ENCODE peak calls at places on chromosomes 5 and 9, in six cellular contexts. L, F, G, D, P and X are unnamed samples.

GRCh38 chr5:1523793-1524480 is at the start of gene LPCAT1:
- DNase-seq in F (peak), P (peak), G (peak), L (peak), D (peak), X (peak)

GRCh38 chr5:189976-190365 is 1.3 kb upstream of the LRRC14B start:
- DNase-seq in L (no peak), D (no peak), F (no peak), P (no peak), G (no peak), X (no peak)

GRCh38 chr9:1869843-1870242 is 145.3 kb upstream of the SMARCA2 start:
- DNase-seq in P (no peak), D (peak), F (no peak), G (peak), L (no peak), X (no peak)

GRCh38 chr5:35294976-35295375 is 64.7 kb upstream of the PRLR start:
- DNase-seq in G (no peak), D (no peak), F (no peak), P (no peak), L (no peak), X (no peak)

GRCh38 chr5:135024956-135025729 is 8.9 kb downstream of the PITX1 start:
- DNase-seq in L (peak), F (no peak), D (no peak), G (no peak), P (no peak), X (no peak)

GRCh38 chr9:124145903-124146575 is 111.7 kb upstream of the NEK6 start:
- DNase-seq in G (no peak), D (no peak), F (no peak), P (no peak), L (no peak), X (no peak)

GRCh38 chr9:97406620-97407177 is 5.2 kb upstream of the TDRD7 start:
- DNase-seq in L (no peak), F (no peak), P (no peak), D (no peak), G (peak), X (no peak)

GRCh38 chr5:91690921-91691320 is 307.8 kb upstream of the ARRDC3 start:
- DNase-seq in F (no peak), P (no peak), G (no peak), L (no peak), D (no peak), X (no peak)

GRCh38 chr9:92969516-92970466 is 22.5 kb downstream of the FGD3 start:
- DNase-seq in D (peak), F (no peak), P (no peak), G (no peak), L (no peak), X (no peak)

GRCh38 chr9:121463026-121463827 is 36.4 kb downstream of the GGTA1 start:
- DNase-seq in F (peak), L (no peak), D (peak), P (no peak), G (peak), X (no peak)

GRCh38 chr5:156815988-156816599 is 34.0 kb upstream of the PPP1R2B start:
- DNase-seq in L (no peak), G (peak), D (peak), F (peak), P (no peak), X (no peak)

GRCh38 chr9:72675586-72675985 is 154.2 kb downstream of the TMC1 start:
- DNase-seq in D (peak), G (no peak), L (no peak), F (no peak), P (no peak), X (no peak)

GRCh38 chr5:56763711-56764466 is 51.5 kb upstream of the MAP3K1 start:
- DNase-seq in G (no peak), P (no peak), L (peak), D (peak), F (peak), X (no peak)

GRCh38 chr9:93120846-93121315 is 13.2 kb downstream of the NINJ1 start:
- DNase-seq in P (no peak), F (no peak), L (peak), D (no peak), G (no peak), X (peak)

GRCh38 chr5:179238628-179238970 is 106.7 kb downstream of the ADAMTS2 start:
- DNase-seq in L (no peak), G (no peak), F (no peak), D (no peak), P (no peak), X (no peak)

GRCh38 chr5:158277276-158277675 is 418.3 kb upstream of the CLINT1 start:
- DNase-seq in G (no peak), P (no peak), D (no peak), L (no peak), F (no peak), X (no peak)

GRCh38 chr9:71333311-71333710 is 211.9 kb upstream of the TRPM3 start:
- DNase-seq in D (no peak), G (no peak), L (no peak), F (no peak), P (no peak), X (no peak)

GRCh38 chr5:139391570-139392323 is 2.0 kb upstream of the MZB1 start:
- DNase-seq in P (no peak), F (peak), D (peak), G (no peak), L (no peak), X (peak)

GRCh38 chr5:136006767-136007251 is 22.0 kb upstream of the TGFBI start:
- DNase-seq in L (no peak), F (peak), P (no peak), D (peak), G (no peak), X (no peak)

GRCh38 chr9:104872959-104873850 is 54.8 kb downstream of the ABCA1 start:
- DNase-seq in P (no peak), G (no peak), D (peak), L (no peak), F (peak), X (no peak)

GRCh38 chr9:131733601-131734061 is 6.2 kb downstream of the RAPGEF1 start:
- DNase-seq in D (peak), P (no peak), F (peak), G (peak), L (peak), X (no peak)

GRCh38 chr5:34709861-34710673 is 53.9 kb downstream of the RAI14 start:
- DNase-seq in G (no peak), L (no peak), F (peak), P (no peak), D (peak), X (no peak)

GRCh38 chr5:123538670-123539459 is 26.9 kb downstream of the CSNK1G3 start:
- DNase-seq in P (no peak), L (no peak), D (peak), G (peak), F (no peak), X (no peak)

GRCh38 chr9:3040761-3041160 is 196.9 kb upstream of the PUM3 start:
- DNase-seq in L (no peak), F (no peak), G (no peak), P (no peak), D (no peak), X (no peak)

GRCh38 chr5:100520348-100520747 is 14.8 kb upstream of the FAM174A start:
- DNase-seq in L (no peak), D (no peak), G (no peak), F (no peak), P (no peak), X (no peak)

GRCh38 chr5:150531686-150532085 is 23.8 kb downstream of the NDST1 start:
- DNase-seq in D (no peak), F (no peak), L (no peak), G (no peak), P (no peak), X (no peak)

GRCh38 chr9:127813739-127814226 is 11.1 kb downstream of the FPGS start:
- DNase-seq in L (no peak), D (no peak), G (no peak), F (no peak), P (no peak), X (no peak)